ENCODE peak calls at places on chromosome 15, in seven cellular contexts. K is CD8-positive, alpha-beta memory T cell; Y is PC-9; T is lung; P is HepG2; Q is neural progenitor cell; R is adrenal gland. V is an unnamed sample.
A peak's percentile ranks its signal among the peaks of the same experiment; 100 is the strongest.

GRCh38 chr15:70493787-70494514 is 269.4 kb downstream of the UACA start:
- DNase-seq in Q (no peak), Y (no peak), K (no peak), R (no peak), T (no peak), P (peak; percentile 8), V (no peak)

GRCh38 chr15:99053380-99054024 is 45.9 kb upstream of the PGPEP1L start:
- DNase-seq in T (peak; percentile 0), Q (no peak), P (no peak), K (no peak), Y (no peak), R (peak; percentile 13), V (no peak)

GRCh38 chr15:70049701-70050445 is 47.8 kb downstream of the TLE3 start:
- DNase-seq in P (no peak), Y (no peak), R (no peak), Q (no peak), T (no peak), K (no peak), V (no peak)

GRCh38 chr15:97736748-97737147 is 223.8 kb upstream of the ARRDC4 start:
- DNase-seq in P (no peak), Q (no peak), T (no peak), K (no peak), Y (no peak), R (no peak), V (no peak)

GRCh38 chr15:79969175-79969574 is 1.8 kb downstream of the BCL2A1 start:
- DNase-seq in K (no peak), R (no peak), T (no peak), Y (no peak), Q (no peak), P (no peak), V (no peak)

GRCh38 chr15:45640610-45641009 is 5.8 kb downstream of the SQOR start:
- DNase-seq in K (no peak), P (peak; percentile 55), Y (peak; percentile 85), R (peak; percentile 44), T (no peak), Q (no peak), V (no peak)

GRCh38 chr15:92663250-92663951 is 7.8 kb upstream of the FAM174B start:
- DNase-seq in P (no peak), T (no peak), K (no peak), Y (no peak), R (no peak), Q (no peak), V (no peak)

GRCh38 chr15:54839379-54839778 is 357.4 kb downstream of the RSL24D1 start:
- DNase-seq in R (no peak), Y (no peak), Q (no peak), P (no peak), T (no peak), K (no peak), V (no peak)

DNA sequence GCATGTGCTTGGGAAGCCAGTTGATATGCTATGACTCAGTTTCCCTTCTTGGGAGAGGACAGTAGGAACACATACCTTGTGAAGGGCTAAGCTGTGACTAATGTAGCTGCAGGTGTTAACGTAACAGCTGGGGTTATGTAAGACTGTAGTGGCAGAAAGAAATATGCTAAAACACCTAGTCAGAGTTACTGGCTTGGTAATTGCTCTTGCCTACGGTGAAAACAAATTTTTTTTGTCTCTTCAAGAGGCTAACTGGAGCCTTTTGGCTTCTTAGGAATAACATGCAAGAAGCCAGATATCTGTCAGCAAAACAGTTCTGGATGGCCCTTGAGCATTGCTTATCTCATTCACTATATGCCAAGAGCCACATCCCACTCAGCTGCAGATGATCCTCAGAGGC is 1.4 kb downstream of the MAPKBP1 start:
- DNase-seq in P (no peak), Q (no peak), Y (peak; percentile 65), T (no peak), K (no peak), R (no peak), V (no peak)
- H3K27ac ChIP-seq in P (no peak overlapping the region), Q (no peak overlapping the region), Y (peak overlapping the region; percentile 64), T (no peak overlapping the region), K (no peak overlapping the region), R (no peak overlapping the region), V (no peak overlapping the region)

DNA sequence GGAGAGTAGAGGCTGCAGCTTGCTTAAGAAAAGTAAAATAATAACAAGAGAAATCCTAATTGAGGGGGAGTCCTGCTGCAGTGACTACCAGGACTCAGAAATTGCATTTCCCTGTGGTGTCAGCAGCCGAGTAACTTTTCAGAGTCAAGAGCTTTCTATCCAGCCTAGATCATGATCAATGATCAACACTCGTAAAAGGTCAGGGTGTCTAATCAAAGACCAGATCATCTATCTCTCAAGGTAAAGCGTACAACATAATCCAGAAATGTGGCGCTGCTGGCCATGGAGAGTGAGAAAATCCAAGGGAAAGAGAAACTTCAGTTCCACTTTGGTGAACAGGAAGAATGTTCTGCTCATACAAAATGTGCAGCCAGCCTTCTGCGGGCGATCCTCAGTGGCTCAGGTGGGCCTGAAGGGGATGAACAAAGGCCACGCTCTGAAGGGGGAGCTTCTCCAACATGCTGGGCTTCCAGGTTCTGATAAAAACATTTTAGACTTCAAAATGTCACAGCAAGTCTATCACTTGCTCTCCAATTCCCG is 1005.8 kb upstream of the NR2F2 start:
- DNase-seq in P (no peak), T (no peak), R (no peak), Q (no peak), K (no peak), Y (no peak), V (no peak)
- H3K27ac ChIP-seq in P (no peak overlapping the region), T (no peak overlapping the region), R (no peak overlapping the region), Q (no peak overlapping the region), K (peak overlapping the region; percentile 4), Y (no peak overlapping the region), V (peak overlapping the region; percentile 78)

GRCh38 chr15:78263907-78264303 is 457 bp upstream of the DNAJA4 start:
- DNase-seq in Q (no peak), P (no peak), T (no peak), Y (no peak), K (no peak), R (no peak), V (no peak)
- H3K27ac ChIP-seq in Q (no peak overlapping the region), P (no peak overlapping the region), T (peak overlapping the region; percentile 54), Y (no peak overlapping the region), K (no peak overlapping the region), R (no peak overlapping the region), V (peak overlapping the region; percentile 90)

DNA sequence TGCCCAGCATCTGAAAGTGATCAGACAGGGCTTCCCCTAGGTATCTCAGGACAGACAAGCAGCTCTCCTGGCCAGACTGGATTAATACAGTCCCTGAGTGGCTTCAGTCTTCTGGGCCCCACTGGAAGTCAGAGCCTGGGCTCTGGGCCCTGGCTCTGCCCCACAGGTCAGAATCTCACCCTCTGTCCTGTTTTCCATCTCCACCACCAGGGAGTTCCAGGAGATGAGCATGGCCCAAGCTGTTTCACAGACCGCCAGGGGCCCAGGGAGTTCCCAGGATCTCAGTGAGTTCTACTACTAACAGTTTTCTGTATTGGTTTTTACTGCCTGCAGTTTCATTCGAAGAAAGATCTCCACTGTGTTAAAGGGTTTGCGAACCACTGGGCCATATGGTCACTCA is 131.5 kb downstream of the MEX3B start:
- DNase-seq in K (no peak), Y (no peak), T (no peak), P (no peak), Q (no peak), R (no peak), V (no peak)
- H3K27ac ChIP-seq in K (no peak overlapping the region), Y (no peak overlapping the region), T (no peak overlapping the region), P (no peak overlapping the region), Q (no peak overlapping the region), R (no peak overlapping the region), V (peak overlapping the region; percentile 77)

V was measured in heart right ventricle.